ENCODE peak calls at places on chromosomes 13 and 19, in six cellular contexts. U is HEK293T; N is pancreas; L is NCI-H1048; X is stimulated activated CD8-positive, alpha-beta memory T cell treated with anti-CD3 and anti-CD28 coated beads, Interleukin-2, amount 100 ng/mL, for 1 hour; M is T-helper 1 cell. A is an unnamed sample.
A peak's percentile ranks its signal among the peaks of the same experiment; 100 is the strongest.

GRCh38 chr13:32837307-32837972 is 178.8 kb upstream of the KL start:
- DNase-seq in U (no peak), N (no peak), L (no peak), X (no peak), M (no peak), A (no peak)

GRCh38 chr19:794989-795658 is 2.1 kb upstream of the PTBP1 start:
- DNase-seq in U (no peak), N (peak; percentile 30), L (no peak), X (no peak), M (no peak), A (no peak)

GRCh38 chr13:102799544-102800144 is 725 bp downstream of the BIVM start:
- DNase-seq in U (peak; percentile 7), N (peak; percentile 39), L (no peak), X (no peak), M (no peak), A (peak; percentile 31)

GRCh38 chr19:52658595-52658994 is 20.4 kb upstream of the ZNF83 start:
- DNase-seq in U (no peak), N (no peak), L (no peak), X (no peak), M (no peak), A (no peak)

GRCh38 chr13:74306496-74306895 is 172.3 kb upstream of the KLF12 start:
- DNase-seq in U (peak; percentile 76), N (no peak), L (no peak), X (no peak), M (no peak), A (no peak)

GRCh38 chr13:31913459-31913858 is 118.1 kb upstream of the FRY start:
- DNase-seq in U (no peak), N (peak; percentile 36), L (no peak), X (no peak), M (no peak), A (no peak)

GRCh38 chr13:65971541-65971940 is 1258.6 kb downstream of the PCDH9 start:
- DNase-seq in U (no peak), N (no peak), L (no peak), X (no peak), M (no peak), A (no peak)

GRCh38 chr13:112905990-112906641 is 62.9 kb upstream of the MCF2L start:
- DNase-seq in U (no peak), N (no peak), L (no peak), X (no peak), M (no peak), A (no peak)

GRCh38 chr19:2532252-2533071 is 56.5 kb downstream of the GADD45B start:
- DNase-seq in U (no peak), N (no peak), L (no peak), X (no peak), M (no peak), A (no peak)

GRCh38 chr13:110396913-110397379 is 89.9 kb downstream of the COL4A2 start:
- DNase-seq in U (no peak), N (peak; percentile 44), L (no peak), X (no peak), M (no peak), A (peak; percentile 75)

A was measured in lung.